ENCODE peak calls at places on chromosomes 11 and 22, in six cellular contexts. F is C1 segment of cervical spinal cord; H is stimulated activated CD4-positive, alpha-beta T cell treated with anti-CD3 and anti-CD28 coated beads, Interleukin-1b, Interleukin-23, amount 100 ng/mL, for 1 hour; S is endothelial cell; C is heart left ventricle; V is AG09309. W is an unnamed sample.

GRCh38 chr11:2176389-2176900 is 4.8 kb upstream of the TH start:
- DNase-seq in F (no peak), H (no peak), S (no peak), C (no peak), V (no peak), W (no peak)

GRCh38 chr11:13480198-13480597 is 15.6 kb downstream of the PTH start:
- DNase-seq in F (no peak), H (no peak), S (no peak), C (peak), V (no peak), W (no peak)

GRCh38 chr11:57568330-57568766 is 876 bp upstream of the UBE2L6 start:
- DNase-seq in F (no peak), H (peak), S (no peak), C (no peak), V (peak), W (peak)

GRCh38 chr11:28086569-28086968 is 21.4 kb downstream of the KIF18A start:
- DNase-seq in F (no peak), H (no peak), S (no peak), C (no peak), V (no peak), W (no peak)

GRCh38 chr11:63534895-63535461 is 1.6 kb upstream of the PLAAT4 start:
- DNase-seq in F (no peak), H (no peak), S (no peak), C (no peak), V (no peak), W (no peak)

GRCh38 chr11:95337175-95337957 is 106.4 kb upstream of the SESN3 start:
- DNase-seq in F (peak), H (no peak), S (peak), C (peak), V (peak), W (peak)

GRCh38 chr22:32824531-32825315 is 23.2 kb downstream of the TIMP3 start:
- DNase-seq in F (no peak), H (no peak), S (no peak), C (no peak), V (no peak), W (no peak)

GRCh38 chr11:129377739-129378138 is 2.1 kb downstream of the BARX2 start:
- DNase-seq in F (no peak), H (no peak), S (no peak), C (no peak), V (no peak), W (no peak)

GRCh38 chr22:19121631-19122142 is 525 bp downstream of the DGCR2 start:
- DNase-seq in F (peak), H (no peak), S (peak), C (peak), V (no peak), W (peak)

GRCh38 chr11:2771758-2772466 is 72.1 kb upstream of the KCNQ1OT1 start:
- DNase-seq in F (no peak), H (no peak), S (peak), C (peak), V (no peak), W (no peak)

GRCh38 chr11:131816046-131816445 is 445.6 kb downstream of the NTM start:
- DNase-seq in F (no peak), H (no peak), S (no peak), C (no peak), V (no peak), W (no peak)

GRCh38 chr11:80603472-80603871 is 1162.6 kb upstream of the TENM4 start:
- DNase-seq in F (no peak), H (no peak), S (no peak), C (no peak), V (no peak), W (no peak)

GRCh38 chr11:46845440-46845739 is 690 bp downstream of the CKAP5 start:
- DNase-seq in F (no peak), H (no peak), S (no peak), C (no peak), V (no peak), W (no peak)

GRCh38 chr11:8035225-8035846 is 45.7 kb upstream of the TUB start:
- DNase-seq in F (no peak), H (no peak), S (no peak), C (no peak), V (no peak), W (no peak)

GRCh38 chr11:114061053-114062049 is 1.8 kb downstream of the ZBTB16 start:
- DNase-seq in F (peak), H (no peak), S (peak), C (peak), V (no peak), W (no peak)

W was measured in neural crest cell.